ENCODE peak calls at places on chromosomes 5 and 9, in five cellular contexts. K is neuronal stem cell, H is H9, F is H1, Y is mesenchymal stem cell. J is an unnamed sample.
A peak's percentile ranks its signal among the peaks of the same experiment; 100 is the strongest.

GRCh38 chr9:68947842-68948569 is 65.9 kb downstream of the PRKACG start:
- DNase-seq in K (no peak), H (no peak), F (no peak), Y (no peak), J (peak; percentile 2)

GRCh38 chr9:132584616-132585560 is 2.5 kb downstream of the BARHL1 start:
- DNase-seq in K (no peak), H (no peak), F (no peak), Y (peak; percentile 49), J (no peak)

GRCh38 chr9:120841930-120842684 is 615 bp downstream of the PSMD5 start:
- DNase-seq in K (peak; percentile 23), H (no peak), F (no peak), Y (peak; percentile 20), J (no peak)

GRCh38 chr9:117704597-117704996 is 394 bp downstream of the TLR4 start:
- DNase-seq in K (no peak), H (no peak), F (no peak), Y (no peak), J (no peak)

GRCh38 chr5:946720-947625 is 54.3 kb downstream of the TRIP13 start:
- DNase-seq in K (no peak), H (no peak), F (no peak), Y (no peak), J (no peak)

GRCh38 chr9:14780251-14780650 is 57.7 kb upstream of the CER1 start:
- DNase-seq in K (no peak), H (no peak), F (no peak), Y (no peak), J (peak; percentile 25)

GRCh38 chr5:2094616-2094995 is 211.9 kb upstream of the IRX4 start:
- DNase-seq in K (no peak), H (no peak), F (no peak), Y (no peak), J (no peak)

GRCh38 chr5:132812123-132812948 is 766 bp upstream of the SOWAHA start:
- DNase-seq in K (no peak), H (no peak), F (no peak), Y (no peak), J (no peak)

GRCh38 chr9:35832814-35833213 is 3.8 kb downstream of the TMEM8B start:
- DNase-seq in K (no peak), H (no peak), F (no peak), Y (no peak), J (peak; percentile 18)

GRCh38 chr9:135335691-135336181 is 143.8 kb upstream of the PPP1R26 start:
- DNase-seq in K (no peak), H (peak; percentile 19), F (no peak), Y (no peak), J (no peak)

GRCh38 chr5:118956727-118957126 is 31.6 kb downstream of the DTWD2 start:
- DNase-seq in K (no peak), H (no peak), F (no peak), Y (peak; percentile 35), J (peak; percentile 51)

GRCh38 chr5:28473531-28474107 is 1435.2 kb upstream of the CDH9 start:
- DNase-seq in K (peak; percentile 6), H (no peak), F (no peak), Y (peak; percentile 4), J (no peak)

GRCh38 chr9:124381073-124381945 is 33.9 kb downstream of the PSMB7 start:
- DNase-seq in K (no peak), H (no peak), F (no peak), Y (peak; percentile 80), J (no peak)

GRCh38 chr9:127131871-127132270 is 9.4 kb upstream of the ANGPTL2 start:
- DNase-seq in K (no peak), H (peak; percentile 19), F (no peak), Y (peak; percentile 79), J (peak; percentile 85)

GRCh38 chr9:136545065-136545965 is 533 bp downstream of the NOTCH1 start:
- DNase-seq in K (no peak), H (no peak), F (no peak), Y (peak; percentile 32), J (no peak)

GRCh38 chr9:131257266-131258025 is 18.9 kb downstream of the FAM78A start:
- DNase-seq in K (no peak), H (no peak), F (no peak), Y (no peak), J (no peak)

GRCh38 chr5:53642006-53642405 is 81.6 kb downstream of the NDUFS4 start:
- DNase-seq in K (no peak), H (no peak), F (no peak), Y (peak; percentile 14), J (no peak)

GRCh38 chr9:13979941-13980318 is 334.0 kb downstream of the NFIB start:
- DNase-seq in K (no peak), H (no peak), F (no peak), Y (no peak), J (no peak)

GRCh38 chr9:137279741-137280477 is 2.4 kb downstream of the TOR4A start:
- DNase-seq in K (no peak), H (peak; percentile 38), F (no peak), Y (no peak), J (no peak)

GRCh38 chr9:99046542-99047071 is 58.3 kb upstream of the TGFBR1 start:
- DNase-seq in K (no peak), H (no peak), F (no peak), Y (peak; percentile 57), J (no peak)

GRCh38 chr9:127020526-127021078 is 101.8 kb downstream of the ANGPTL2 start:
- DNase-seq in K (no peak), H (no peak), F (no peak), Y (no peak), J (no peak)

GRCh38 chr5:79133121-79133656 is 21.6 kb downstream of the BHMT start:
- DNase-seq in K (peak; percentile 24), H (no peak), F (no peak), Y (peak; percentile 55), J (no peak)

GRCh38 chr5:39138182-39138487 is 63.9 kb upstream of the RICTOR start:
- DNase-seq in K (no peak), H (no peak), F (no peak), Y (no peak), J (no peak)

GRCh38 chr5:56456002-56456401 is 222.9 kb upstream of the ANKRD55 start:
- DNase-seq in K (no peak), H (no peak), F (no peak), Y (peak; percentile 19), J (peak; percentile 11)

GRCh38 chr9:16243798-16244197 is 626.7 kb downstream of the BNC2 start:
- DNase-seq in K (peak; percentile 71), H (peak; percentile 50), F (no peak), Y (no peak), J (no peak)

GRCh38 chr5:150345716-150346115 is 11.8 kb upstream of the TCOF1 start:
- DNase-seq in K (no peak), H (no peak), F (no peak), Y (no peak), J (no peak)

GRCh38 chr9:77462066-77462465 is 186.1 kb downstream of the GNA14 start:
- DNase-seq in K (no peak), H (peak; percentile 40), F (no peak), Y (no peak), J (no peak)

GRCh38 chr9:77469515-77470197 is 178.5 kb downstream of the GNA14 start:
- DNase-seq in K (no peak), H (no peak), F (no peak), Y (no peak), J (peak; percentile 13)

GRCh38 chr9:77460938-77461337 is 187.2 kb downstream of the GNA14 start:
- DNase-seq in K (no peak), H (no peak), F (no peak), Y (no peak), J (no peak)

DNA sequence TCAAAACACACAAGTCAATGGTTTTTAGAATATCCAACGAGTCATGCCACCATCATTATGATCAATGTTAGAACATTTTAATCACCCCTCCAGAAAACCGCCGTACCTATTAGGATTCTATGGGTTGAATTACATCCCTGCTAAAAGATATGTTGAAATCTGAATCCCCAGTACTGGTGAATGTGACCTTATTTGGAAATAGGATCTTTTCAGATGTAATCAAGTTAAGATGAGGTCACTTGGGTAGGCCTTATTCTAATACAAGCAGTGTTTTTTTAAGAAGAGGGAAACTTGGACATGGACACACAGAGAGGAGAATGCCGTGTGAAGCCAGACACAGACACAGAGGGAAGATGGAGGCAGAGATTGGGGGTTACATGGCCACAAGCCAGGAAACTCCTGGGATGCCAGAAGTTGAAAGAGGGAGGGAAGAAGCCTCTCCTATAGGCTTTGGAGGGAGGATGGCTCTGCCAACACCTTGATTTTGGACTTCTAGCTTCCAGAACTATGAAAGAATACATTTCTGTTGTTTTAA is 183.5 kb downstream of the GNA14 start:
- DNase-seq in K (no peak), H (no peak), F (no peak), Y (peak; percentile 13), J (no peak)
- H3K4ac ChIP-seq in K (no peak overlapping the region), H (no peak overlapping the region), F (no peak overlapping the region), Y (no peak overlapping the region), J (no peak overlapping the region)

GRCh38 chr5:148966937-148967336 is 95.9 kb downstream of the SH3TC2 start:
- DNase-seq in K (no peak), H (no peak), F (no peak), Y (no peak), J (no peak)
- H3K14ac ChIP-seq in K (no peak overlapping the region), H (no peak overlapping the region), F (no peak overlapping the region), Y (no peak overlapping the region), J (no peak overlapping the region)

GRCh38 chr5:169304175-169304574 is 3.2 kb upstream of the SLIT3 start:
- DNase-seq in K (no peak), H (no peak), F (no peak), Y (no peak), J (no peak)
- H2BK12ac ChIP-seq in K (no peak overlapping the region), H (no peak overlapping the region), F (no peak overlapping the region), Y (no peak overlapping the region), J (peak overlapping the region; percentile 30)

GRCh38 chr5:124395287-124395686 is 351.2 kb downstream of the ZNF608 start:
- DNase-seq in K (peak; percentile 64), H (no peak), F (no peak), Y (peak; percentile 26), J (no peak)
- H3K4ac ChIP-seq in K (no peak overlapping the region), H (no peak overlapping the region), F (no peak overlapping the region), Y (no peak overlapping the region), J (no peak overlapping the region)

GRCh38 chr5:43040287-43041098 is at the start of gene ANXA2R:
- DNase-seq in K (no peak), H (peak; percentile 92), F (no peak), Y (peak; percentile 95), J (peak; percentile 100)
- H3K14ac ChIP-seq in K (no peak within 1 kb of the TSS), H (no peak within 1 kb of the TSS), F (no peak within 1 kb of the TSS), Y (peak within 1 kb of the TSS; percentile 26), J (no peak within 1 kb of the TSS)